ENCODE peak calls at places on chromosomes 6 and 20, in eight cellular contexts. One of them, this sample, is unnamed.

GRCh38 chr20:5793916-5794315 is 43.7 kb downstream of the SHLD1 start:
- DNase-seq in amygdala: no peak
- DNase-seq in NCI-H1417: no peak
- DNase-seq in Caco-2: no peak
- DNase-seq in H4: no peak
- DNase-seq in HEK293T: no peak
- DNase-seq in NCI-H2029 treated with DMSO at 0.1 percent for 48 hours: no peak
- DNase-seq in NCI-H1436: no peak
- DNase-seq in this sample: no peak

GRCh38 chr20:1894471-1894950 is 696 bp upstream of the SIRPA start:
- DNase-seq in amygdala: no peak
- DNase-seq in NCI-H1417: peak
- DNase-seq in Caco-2: peak
- DNase-seq in H4: no peak
- DNase-seq in HEK293T: peak
- DNase-seq in NCI-H2029 treated with DMSO at 0.1 percent for 48 hours: peak
- DNase-seq in NCI-H1436: peak
- DNase-seq in this sample: no peak

GRCh38 chr6:29631860-29632731 is 887 bp downstream of the GABBR1 start:
- DNase-seq in amygdala: no peak
- DNase-seq in NCI-H1417: peak
- DNase-seq in Caco-2: peak
- DNase-seq in H4: peak
- DNase-seq in HEK293T: no peak
- DNase-seq in NCI-H2029 treated with DMSO at 0.1 percent for 48 hours: no peak
- DNase-seq in NCI-H1436: peak
- DNase-seq in this sample: no peak

GRCh38 chr6:168506460-168506859 is 65.5 kb downstream of the SMOC2 start:
- DNase-seq in amygdala: no peak
- DNase-seq in NCI-H1417: peak
- DNase-seq in Caco-2: no peak
- DNase-seq in H4: no peak
- DNase-seq in HEK293T: no peak
- DNase-seq in NCI-H2029 treated with DMSO at 0.1 percent for 48 hours: peak
- DNase-seq in NCI-H1436: peak
- DNase-seq in this sample: peak

GRCh38 chr6:97470322-97470721 is 187.3 kb upstream of the MMS22L start:
- DNase-seq in amygdala: no peak
- DNase-seq in NCI-H1417: no peak
- DNase-seq in Caco-2: no peak
- DNase-seq in H4: no peak
- DNase-seq in HEK293T: no peak
- DNase-seq in NCI-H2029 treated with DMSO at 0.1 percent for 48 hours: no peak
- DNase-seq in NCI-H1436: no peak
- DNase-seq in this sample: no peak

GRCh38 chr20:60269571-60270162 is 311.4 kb downstream of the CDH26 start:
- DNase-seq in amygdala: no peak
- DNase-seq in NCI-H1417: no peak
- DNase-seq in Caco-2: no peak
- DNase-seq in H4: no peak
- DNase-seq in HEK293T: no peak
- DNase-seq in NCI-H2029 treated with DMSO at 0.1 percent for 48 hours: no peak
- DNase-seq in NCI-H1436: no peak
- DNase-seq in this sample: peak

GRCh38 chr6:163780993-163781392 is 366.5 kb downstream of the QKI start:
- DNase-seq in amygdala: no peak
- DNase-seq in NCI-H1417: no peak
- DNase-seq in Caco-2: no peak
- DNase-seq in H4: no peak
- DNase-seq in HEK293T: no peak
- DNase-seq in NCI-H2029 treated with DMSO at 0.1 percent for 48 hours: peak
- DNase-seq in NCI-H1436: no peak
- DNase-seq in this sample: no peak

GRCh38 chr6:87431263-87431662 is 23.5 kb downstream of the CFAP206 start:
- DNase-seq in amygdala: no peak
- DNase-seq in NCI-H1417: no peak
- DNase-seq in Caco-2: no peak
- DNase-seq in H4: no peak
- DNase-seq in HEK293T: no peak
- DNase-seq in NCI-H2029 treated with DMSO at 0.1 percent for 48 hours: no peak
- DNase-seq in NCI-H1436: no peak
- DNase-seq in this sample: no peak

GRCh38 chr20:17295991-17296390 is 69.2 kb downstream of the PCSK2 start:
- DNase-seq in amygdala: no peak
- DNase-seq in NCI-H1417: no peak
- DNase-seq in Caco-2: no peak
- DNase-seq in H4: no peak
- DNase-seq in HEK293T: no peak
- DNase-seq in NCI-H2029 treated with DMSO at 0.1 percent for 48 hours: no peak
- DNase-seq in NCI-H1436: no peak
- DNase-seq in this sample: no peak

GRCh38 chr20:53321596-53321995 is 272.0 kb downstream of the ZNF217 start:
- DNase-seq in amygdala: no peak
- DNase-seq in NCI-H1417: no peak
- DNase-seq in Caco-2: peak
- DNase-seq in H4: no peak
- DNase-seq in HEK293T: no peak
- DNase-seq in NCI-H2029 treated with DMSO at 0.1 percent for 48 hours: no peak
- DNase-seq in NCI-H1436: no peak
- DNase-seq in this sample: no peak

GRCh38 chr20:56689852-56690485 is 60.9 kb downstream of the TFAP2C start:
- DNase-seq in amygdala: no peak
- DNase-seq in NCI-H1417: no peak
- DNase-seq in Caco-2: no peak
- DNase-seq in H4: no peak
- DNase-seq in HEK293T: no peak
- DNase-seq in NCI-H2029 treated with DMSO at 0.1 percent for 48 hours: no peak
- DNase-seq in NCI-H1436: no peak
- DNase-seq in this sample: no peak

GRCh38 chr6:78810146-78810545 is 57.2 kb upstream of the IRAK1BP1 start:
- DNase-seq in amygdala: no peak
- DNase-seq in NCI-H1417: peak
- DNase-seq in Caco-2: peak
- DNase-seq in H4: no peak
- DNase-seq in HEK293T: peak
- DNase-seq in NCI-H2029 treated with DMSO at 0.1 percent for 48 hours: no peak
- DNase-seq in NCI-H1436: peak
- DNase-seq in this sample: no peak

GRCh38 chr6:159038914-159039884 is 5.6 kb downstream of the TAGAP start:
- DNase-seq in amygdala: no peak
- DNase-seq in NCI-H1417: no peak
- DNase-seq in Caco-2: no peak
- DNase-seq in H4: peak
- DNase-seq in HEK293T: no peak
- DNase-seq in NCI-H2029 treated with DMSO at 0.1 percent for 48 hours: no peak
- DNase-seq in NCI-H1436: no peak
- DNase-seq in this sample: no peak

GRCh38 chr6:122365775-122366403 is 33.6 kb upstream of the HSF2 start:
- DNase-seq in amygdala: no peak
- DNase-seq in NCI-H1417: no peak
- DNase-seq in Caco-2: no peak
- DNase-seq in H4: no peak
- DNase-seq in HEK293T: no peak
- DNase-seq in NCI-H2029 treated with DMSO at 0.1 percent for 48 hours: no peak
- DNase-seq in NCI-H1436: no peak
- DNase-seq in this sample: no peak

GRCh38 chr6:36387440-36388303 is at the start of gene ETV7:
- DNase-seq in amygdala: no peak
- DNase-seq in NCI-H1417: peak
- DNase-seq in Caco-2: peak
- DNase-seq in H4: no peak
- DNase-seq in HEK293T: no peak
- DNase-seq in NCI-H2029 treated with DMSO at 0.1 percent for 48 hours: peak
- DNase-seq in NCI-H1436: peak
- DNase-seq in this sample: no peak

GRCh38 chr6:105898286-105898685 is 187.8 kb upstream of the PRDM1 start:
- DNase-seq in amygdala: no peak
- DNase-seq in NCI-H1417: no peak
- DNase-seq in Caco-2: no peak
- DNase-seq in H4: peak
- DNase-seq in HEK293T: no peak
- DNase-seq in NCI-H2029 treated with DMSO at 0.1 percent for 48 hours: no peak
- DNase-seq in NCI-H1436: no peak
- DNase-seq in this sample: no peak

GRCh38 chr6:166938150-166938549 is 18.2 kb downstream of the RNASET2 start:
- DNase-seq in amygdala: no peak
- DNase-seq in NCI-H1417: no peak
- DNase-seq in Caco-2: no peak
- DNase-seq in H4: no peak
- DNase-seq in HEK293T: no peak
- DNase-seq in NCI-H2029 treated with DMSO at 0.1 percent for 48 hours: no peak
- DNase-seq in NCI-H1436: no peak
- DNase-seq in this sample: no peak

GRCh38 chr6:131923356-131923755 is 27.8 kb downstream of the CCN2 start:
- DNase-seq in amygdala: no peak
- DNase-seq in NCI-H1417: peak
- DNase-seq in Caco-2: peak
- DNase-seq in H4: peak
- DNase-seq in HEK293T: peak
- DNase-seq in NCI-H2029 treated with DMSO at 0.1 percent for 48 hours: no peak
- DNase-seq in NCI-H1436: no peak
- DNase-seq in this sample: no peak

GRCh38 chr6:139490482-139490881 is 116.0 kb upstream of the CITED2 start:
- DNase-seq in amygdala: no peak
- DNase-seq in NCI-H1417: no peak
- DNase-seq in Caco-2: peak
- DNase-seq in H4: peak
- DNase-seq in HEK293T: no peak
- DNase-seq in NCI-H2029 treated with DMSO at 0.1 percent for 48 hours: no peak
- DNase-seq in NCI-H1436: no peak
- DNase-seq in this sample: no peak

GRCh38 chr6:31908791-31909190 is 6.9 kb upstream of the ZBTB12 start:
- DNase-seq in amygdala: no peak
- DNase-seq in NCI-H1417: no peak
- DNase-seq in Caco-2: no peak
- DNase-seq in H4: no peak
- DNase-seq in HEK293T: no peak
- DNase-seq in NCI-H2029 treated with DMSO at 0.1 percent for 48 hours: no peak
- DNase-seq in NCI-H1436: no peak
- DNase-seq in this sample: no peak

GRCh38 chr6:53918854-53919253 is 124.0 kb downstream of the LRRC1 start:
- DNase-seq in amygdala: no peak
- DNase-seq in NCI-H1417: no peak
- DNase-seq in Caco-2: no peak
- DNase-seq in H4: no peak
- DNase-seq in HEK293T: no peak
- DNase-seq in NCI-H2029 treated with DMSO at 0.1 percent for 48 hours: no peak
- DNase-seq in NCI-H1436: no peak
- DNase-seq in this sample: no peak

GRCh38 chr6:139846538-139847321 is 472.3 kb upstream of the CITED2 start:
- DNase-seq in amygdala: no peak
- DNase-seq in NCI-H1417: peak
- DNase-seq in Caco-2: peak
- DNase-seq in H4: no peak
- DNase-seq in HEK293T: no peak
- DNase-seq in NCI-H2029 treated with DMSO at 0.1 percent for 48 hours: no peak
- DNase-seq in NCI-H1436: peak
- DNase-seq in this sample: no peak

GRCh38 chr6:160730911-160731310 is 28.9 kb downstream of the PLG start:
- DNase-seq in amygdala: no peak
- DNase-seq in NCI-H1417: no peak
- DNase-seq in Caco-2: peak
- DNase-seq in H4: no peak
- DNase-seq in HEK293T: peak
- DNase-seq in NCI-H2029 treated with DMSO at 0.1 percent for 48 hours: no peak
- DNase-seq in NCI-H1436: no peak
- DNase-seq in this sample: no peak

GRCh38 chr20:59015812-59016711 is 3.2 kb upstream of the TUBB1 start:
- DNase-seq in amygdala: no peak
- DNase-seq in NCI-H1417: no peak
- DNase-seq in Caco-2: peak
- DNase-seq in H4: no peak
- DNase-seq in HEK293T: no peak
- DNase-seq in NCI-H2029 treated with DMSO at 0.1 percent for 48 hours: no peak
- DNase-seq in NCI-H1436: no peak
- DNase-seq in this sample: no peak

GRCh38 chr6:157034433-157035230 is 257.5 kb downstream of the ARID1B start:
- DNase-seq in amygdala: no peak
- DNase-seq in NCI-H1417: peak
- DNase-seq in Caco-2: peak
- DNase-seq in H4: peak
- DNase-seq in HEK293T: peak
- DNase-seq in NCI-H2029 treated with DMSO at 0.1 percent for 48 hours: peak
- DNase-seq in NCI-H1436: peak
- DNase-seq in this sample: peak

GRCh38 chr20:1947535-1947846 is 46.4 kb downstream of the PDYN start:
- DNase-seq in amygdala: no peak
- DNase-seq in NCI-H1417: no peak
- DNase-seq in Caco-2: no peak
- DNase-seq in H4: no peak
- DNase-seq in HEK293T: no peak
- DNase-seq in NCI-H2029 treated with DMSO at 0.1 percent for 48 hours: no peak
- DNase-seq in NCI-H1436: no peak
- DNase-seq in this sample: no peak